ENCODE peak calls at places on chromosomes 7 and 10, in five cellular contexts. W is mesenteric fat pad, C is PC-9, K is RWPE1, Q is NCI-H2081. A is an unnamed sample.

GRCh38 chr7:71682841-71683341 is 550.9 kb downstream of the GALNT17 start:
- DNase-seq in W (no peak), C (no peak), K (no peak), Q (no peak), A (no peak)

GRCh38 chr7:76051840-76052239 is 3.9 kb downstream of the MDH2 start:
- DNase-seq in W (no peak), C (no peak), K (no peak), Q (no peak), A (no peak)

GRCh38 chr10:125149278-125150047 is 10.9 kb downstream of the CTBP2 start:
- DNase-seq in W (no peak), C (no peak), K (peak; percentile 76), Q (peak; percentile 44), A (no peak)

GRCh38 chr10:10911471-10911921 is 106.2 kb upstream of the CELF2 start:
- DNase-seq in W (peak; percentile 90), C (peak; percentile 91), K (peak; percentile 87), Q (no peak), A (no peak)

GRCh38 chr7:93574646-93575554 is at the start of gene CALCR:
- DNase-seq in W (no peak), C (peak; percentile 29), K (no peak), Q (no peak), A (peak; percentile 30)

GRCh38 chr7:133973710-133974109 is 153.4 kb upstream of the LRGUK start:
- DNase-seq in W (no peak), C (no peak), K (no peak), Q (no peak), A (no peak)

GRCh38 chr7:134741901-134742635 is 37.4 kb upstream of the CALD1 start:
- DNase-seq in W (no peak), C (no peak), K (peak; percentile 46), Q (no peak), A (no peak)

GRCh38 chr10:61688551-61689308 is 26.0 kb downstream of the CABCOCO1 start:
- DNase-seq in W (no peak), C (no peak), K (no peak), Q (no peak), A (no peak)

GRCh38 chr10:125407000-125407502 is 246.7 kb upstream of the CTBP2 start:
- DNase-seq in W (no peak), C (peak; percentile 67), K (peak; percentile 79), Q (no peak), A (no peak)

GRCh38 chr10:46514431-46514861 is 42.0 kb downstream of the GPRIN2 start:
- DNase-seq in W (no peak), C (no peak), K (no peak), Q (no peak), A (no peak)

GRCh38 chr7:92246363-92247101 is 758 bp downstream of the ANKIB1 start:
- DNase-seq in W (no peak), C (no peak), K (peak; percentile 31), Q (peak; percentile 35), A (peak; percentile 25)

GRCh38 chr10:126783806-126784205 is 113.3 kb upstream of the C10orf90 start:
- DNase-seq in W (no peak), C (no peak), K (no peak), Q (no peak), A (no peak)

GRCh38 chr7:84941291-84941690 is 245.6 kb downstream of the SEMA3D start:
- DNase-seq in W (no peak), C (no peak), K (no peak), Q (no peak), A (no peak)

GRCh38 chr10:86260564-86260963 is 106.0 kb downstream of the GRID1 start:
- DNase-seq in W (no peak), C (no peak), K (no peak), Q (no peak), A (no peak)

GRCh38 chr7:38453187-38453586 is 178.0 kb downstream of the AMPH start:
- DNase-seq in W (no peak), C (no peak), K (no peak), Q (no peak), A (no peak)

GRCh38 chr7:22563621-22564241 is 63.7 kb upstream of the STEAP1B start:
- DNase-seq in W (no peak), C (peak; percentile 69), K (no peak), Q (peak; percentile 26), A (no peak)